ENCODE peak calls at places on chromosomes 1 and 21, in six cellular contexts. B, W, A, E, I and X are unnamed samples. For H3K4me1, the result is how much of the 10 kb centered on the place peaks cover.

GRCh38 chr1:56081151-56081550 is 498.2 kb downstream of the PLPP3 start:
- DNase-seq in B (peak), E (no peak), A (peak), W (no peak), I (peak), X (no peak)

GRCh38 chr1:37358992-37359391 is 115.4 kb upstream of the ZC3H12A start:
- DNase-seq in A (no peak), E (no peak), B (no peak), I (no peak), W (peak), X (no peak)

GRCh38 chr1:178659789-178660208 is 65.2 kb upstream of the RALGPS2 start:
- DNase-seq in B (no peak), A (no peak), E (no peak), I (no peak), W (no peak), X (no peak)

GRCh38 chr1:65717815-65718454 is 74.8 kb upstream of the PDE4B start:
- DNase-seq in W (no peak), A (no peak), E (peak), I (no peak), B (no peak), X (no peak)

GRCh38 chr1:87331319-87332269 is 2.9 kb downstream of the LMO4 start:
- DNase-seq in I (peak), A (peak), E (peak), B (peak), W (peak), X (peak)

GRCh38 chr1:214859647-214860046 is 222.9 kb upstream of the KCNK2 start:
- DNase-seq in W (no peak), B (no peak), I (no peak), A (no peak), E (no peak), X (no peak)

GRCh38 chr1:242784074-242784473 is 259.6 kb upstream of the PLD5 start:
- DNase-seq in A (no peak), B (no peak), E (no peak), I (no peak), W (no peak), X (no peak)

GRCh38 chr1:226640288-226640687 is 91.7 kb downstream of the STUM start:
- DNase-seq in I (no peak), W (no peak), A (peak), E (no peak), B (no peak), X (no peak)

GRCh38 chr21:19987671-19988070 is 1010.5 kb upstream of the NCAM2 start:
- DNase-seq in A (no peak), E (no peak), I (no peak), B (no peak), W (no peak), X (no peak)

GRCh38 chr1:32349211-32349708 is 13.0 kb downstream of the FAM229A start:
- DNase-seq in A (no peak), I (peak), E (peak), W (no peak), B (peak), X (no peak)

GRCh38 chr1:176575991-176576390 is 113.0 kb downstream of the PAPPA2 start:
- DNase-seq in B (no peak), A (no peak), W (no peak), E (no peak), I (no peak), X (no peak)

GRCh38 chr1:154263465-154264332 is 8.7 kb upstream of the HAX1 start:
- DNase-seq in W (no peak), E (peak), A (no peak), B (no peak), I (no peak), X (no peak)

GRCh38 chr1:246583448-246584185 is 17.4 kb downstream of the CNST start:
- DNase-seq in I (peak), E (peak), A (peak), W (peak), B (peak), X (peak)

GRCh38 chr1:246580497-246581047 is 14.3 kb downstream of the CNST start:
- DNase-seq in B (peak), I (no peak), A (no peak), E (no peak), W (no peak), X (no peak)

GRCh38 chr1:246582301-246583055 is 16.2 kb downstream of the CNST start:
- DNase-seq in A (no peak), B (peak), W (no peak), E (no peak), I (no peak), X (no peak)

GRCh38 chr1:246579818-246580217 is 13.6 kb downstream of the CNST start:
- DNase-seq in A (no peak), W (no peak), B (no peak), E (no peak), I (no peak), X (no peak)

GRCh38 chr1:246583056-246583440 is 16.8 kb downstream of the CNST start:
- DNase-seq in E (no peak), W (no peak), A (no peak), B (no peak), I (no peak), X (no peak)
- H3K4me1 ChIP-seq in E (under half), W (under half), A (under half), B (half or more), I (half or more), X (half or more)

GRCh38 chr1:1231400-1232223 is at the start of gene SDF4:
- DNase-seq in I (peak), A (peak), B (peak), E (peak), W (peak), X (peak)

GRCh38 chr1:1233567-1233892 is 1.5 kb downstream of the B3GALT6 start:
- DNase-seq in A (no peak), W (no peak), B (no peak), E (no peak), I (no peak), X (no peak)

GRCh38 chr1:1234180-1234808 is 2.3 kb downstream of the B3GALT6 start:
- DNase-seq in W (no peak), B (no peak), I (no peak), E (no peak), A (no peak), X (no peak)

GRCh38 chr1:1232224-1232800 is at the start of gene B3GALT6:
- DNase-seq in I (peak), W (no peak), E (no peak), A (no peak), B (no peak), X (no peak)

DNA sequence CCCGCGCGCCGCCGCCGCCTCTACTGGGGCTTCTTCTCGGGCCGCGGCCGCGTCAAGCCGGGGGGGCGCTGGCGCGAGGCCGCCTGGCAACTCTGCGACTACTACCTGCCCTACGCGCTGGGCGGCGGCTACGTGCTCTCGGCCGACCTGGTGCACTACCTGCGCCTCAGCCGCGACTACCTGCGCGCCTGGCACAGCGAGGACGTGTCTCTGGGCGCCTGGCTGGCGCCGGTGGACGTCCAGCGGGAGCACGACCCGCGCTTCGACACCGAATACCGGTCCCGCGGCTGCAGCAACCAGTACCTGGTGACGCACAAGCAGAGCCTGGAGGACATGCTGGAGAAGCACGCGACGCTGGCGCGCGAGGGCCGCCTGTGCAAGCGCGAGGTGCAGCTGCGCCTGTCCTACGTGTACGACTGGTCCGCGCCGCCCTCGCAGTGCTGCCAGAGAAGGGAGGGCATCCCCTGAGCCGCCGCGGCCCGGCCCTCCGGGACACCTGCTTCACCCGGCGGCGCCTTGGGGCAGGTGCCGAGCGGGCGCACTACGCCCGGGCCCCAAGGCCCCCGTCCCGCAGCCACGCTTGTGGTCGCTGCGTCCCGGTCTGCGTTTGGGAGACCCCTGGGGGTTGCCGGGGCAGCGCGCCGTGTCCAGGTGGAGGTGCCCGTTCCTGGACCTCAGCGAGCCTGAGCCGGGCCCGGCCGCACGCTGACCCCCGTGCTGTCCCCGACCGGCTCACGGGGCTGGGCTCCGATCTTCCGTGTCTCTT is 947 bp downstream of the B3GALT6 start:
- DNase-seq in I (no peak), A (no peak), W (no peak), B (no peak), E (no peak), X (no peak)
- TF ChIP-seq POLR2A in I (no peak), A (no peak), W (no peak), B (no peak), E (no peak), X (no peak)

GRCh38 chr1:219913005-219913404 is 15.4 kb downstream of the SLC30A10 start:
- DNase-seq in W (no peak), I (no peak), A (no peak), E (no peak), B (no peak), X (no peak)
- TF ChIP-seq CTCF in W (no peak), I (no peak), A (no peak), E (no peak), B (no peak), X (no peak)

GRCh38 chr1:30746212-30747027 is 11.2 kb downstream of the LAPTM5 start:
- DNase-seq in E (no peak), B (no peak), W (no peak), I (no peak), A (no peak), X (no peak)
- H3K4me1 ChIP-seq in E (under half), B (under half), W (under half), I (under half), A (under half), X (under half)

GRCh38 chr1:112713466-112714312 is 1.4 kb downstream of the PPM1J start:
- DNase-seq in I (no peak), W (peak), A (no peak), E (no peak), B (no peak), X (no peak)

GRCh38 chr1:112717263-112717662 is 2.1 kb upstream of the PPM1J start:
- DNase-seq in E (no peak), W (no peak), I (no peak), B (no peak), A (no peak), X (no peak)

GRCh38 chr1:112714313-112715263 is 544 bp downstream of the PPM1J start:
- DNase-seq in B (no peak), W (no peak), I (no peak), E (no peak), A (peak), X (no peak)

GRCh38 chr1:112716133-112716720 is 1.1 kb upstream of the PPM1J start:
- DNase-seq in B (peak), W (peak), E (peak), A (peak), I (peak), X (peak)

DNA sequence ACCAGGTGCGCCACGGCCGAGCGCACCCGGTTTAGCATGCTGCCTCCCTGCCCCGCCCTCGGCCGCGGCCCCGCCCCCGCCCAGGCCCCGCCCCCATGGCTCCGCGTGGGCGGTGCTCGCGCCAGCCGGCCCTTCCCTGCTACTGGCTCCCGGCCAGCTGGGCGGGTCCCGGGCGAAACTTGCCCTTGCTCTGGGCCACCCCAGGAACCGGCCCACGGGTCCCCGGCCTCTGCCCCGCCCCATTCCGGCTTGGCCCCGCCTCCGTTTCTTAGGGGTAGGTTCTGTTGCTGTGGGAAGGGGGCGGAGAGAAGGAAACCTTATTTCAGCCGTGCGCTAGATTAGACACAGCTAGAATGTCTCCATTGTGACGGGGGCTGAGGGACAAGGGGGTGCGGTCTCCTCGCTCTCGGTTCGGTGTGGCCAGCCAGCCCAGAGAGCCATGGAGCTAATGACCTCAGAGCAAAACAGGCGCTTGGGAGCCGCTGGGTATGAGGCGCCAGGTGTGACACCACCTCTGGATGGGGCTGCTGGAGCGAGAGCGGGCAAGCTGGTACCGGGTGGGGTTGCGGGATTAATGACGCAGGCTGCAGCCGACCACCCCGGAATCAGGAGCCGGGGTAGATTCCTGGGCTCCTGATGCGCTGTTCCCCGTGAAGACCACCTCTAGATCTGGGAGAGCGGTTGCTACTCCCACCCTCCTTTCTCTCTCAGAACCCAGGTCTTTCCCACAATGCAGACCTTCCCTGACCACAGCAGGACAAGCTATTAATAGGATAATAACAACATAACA is at the start of gene PPM1J:
- DNase-seq in E (peak), I (peak), W (peak), A (peak), B (peak), X (peak)
- TF ChIP-seq POLR2A in E (no peak), I (peak), W (peak), A (no peak), B (peak), X (no peak)

GRCh38 chr1:1906185-1907097 is 8.6 kb upstream of the CALML6 start:
- DNase-seq in B (peak), E (peak), I (peak), W (peak), A (peak), X (peak)
- TF ChIP-seq CTCF in B (peak), E (peak), I (peak), W (peak), A (peak), X (peak)

DNA sequence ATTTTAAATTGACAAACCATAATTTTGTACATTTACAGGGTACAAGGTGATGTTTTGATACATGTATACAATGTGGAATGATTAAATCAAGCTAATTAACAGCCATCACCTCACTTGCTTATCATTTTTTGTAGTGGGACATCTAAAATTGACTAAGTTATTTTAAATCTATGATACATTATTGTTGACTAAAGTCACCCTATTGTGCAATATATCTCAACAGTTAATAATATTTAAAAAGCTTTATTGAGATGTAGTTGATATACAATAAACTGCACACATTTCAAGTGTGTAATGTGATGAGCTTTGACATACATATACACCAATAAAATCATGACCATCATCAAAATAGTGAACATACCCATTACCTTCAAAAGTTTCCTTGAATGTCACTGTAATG is 242.5 kb upstream of the PLXNA2 start:
- DNase-seq in I (no peak), A (no peak), E (no peak), B (no peak), W (no peak), X (no peak)
- H3K4me1 ChIP-seq in I (under half), A (under half), E (under half), B (under half), W (under half), X (under half)